ENCODE peak calls at places on chromosomes 13 and 19, in ten cellular contexts. X is Kasumi-1; Z is heart left ventricle; G is omental fat pad; N is left ventricle myocardium inferior; U is MCF 10A; E is tibial nerve; P is effector memory CD8-positive, alpha-beta T cell; I is NCI-H345; D is mucosa of gallbladder. B is an unnamed sample.

GRCh38 chr19:42206871-42207755 is 10.4 kb downstream of the DEDD2 start:
- DNase-seq in X (no peak), Z (peak), G (no peak), N (no peak), U (peak), E (no peak), P (no peak), I (no peak), D (no peak), B (no peak)

GRCh38 chr19:46981296-46981695 is 38.3 kb upstream of the NPAS1 start:
- DNase-seq in X (peak), Z (no peak), G (no peak), N (no peak), U (no peak), E (no peak), P (no peak), I (no peak), D (no peak), B (no peak)

GRCh38 chr19:43809762-43810696 is 7.8 kb upstream of the LYPD5 start:
- DNase-seq in X (peak), Z (no peak), G (no peak), N (no peak), U (peak), E (no peak), P (no peak), I (peak), D (no peak), B (no peak)

GRCh38 chr19:1250374-1251232 is 2.2 kb downstream of the MIDN start:
- DNase-seq in X (peak), Z (peak), G (no peak), N (peak), U (no peak), E (no peak), P (peak), I (peak), D (no peak), B (peak)

GRCh38 chr13:107642841-107643240 is 572.5 kb downstream of the LIG4 start:
- DNase-seq in X (no peak), Z (no peak), G (no peak), N (no peak), U (no peak), E (no peak), P (no peak), I (peak), D (no peak), B (no peak)

GRCh38 chr19:55116232-55117062 is 990 bp downstream of the PPP1R12C start:
- DNase-seq in X (peak), Z (peak), G (peak), N (peak), U (peak), E (peak), P (peak), I (peak), D (peak), B (peak)

GRCh38 chr13:102680842-102681725 is 13.8 kb downstream of the METTL21C start:
- DNase-seq in X (peak), Z (no peak), G (no peak), N (no peak), U (no peak), E (no peak), P (no peak), I (no peak), D (no peak), B (no peak)

GRCh38 chr19:4870025-4870700 is 2.7 kb upstream of the PLIN3 start:
- DNase-seq in X (peak), Z (peak), G (no peak), N (no peak), U (peak), E (no peak), P (no peak), I (no peak), D (no peak), B (peak)

GRCh38 chr13:49298903-49299605 is 51.3 kb downstream of the CDADC1 start:
- DNase-seq in X (no peak), Z (no peak), G (no peak), N (no peak), U (no peak), E (no peak), P (no peak), I (no peak), D (no peak), B (no peak)

GRCh38 chr19:39082745-39083598 is 1.2 kb upstream of the ACP7 start:
- DNase-seq in X (no peak), Z (no peak), G (no peak), N (no peak), U (no peak), E (no peak), P (no peak), I (no peak), D (no peak), B (no peak)

GRCh38 chr19:47377208-47377701 is 28.1 kb downstream of the DHX34 start:
- DNase-seq in X (no peak), Z (peak), G (no peak), N (peak), U (no peak), E (no peak), P (no peak), I (peak), D (no peak), B (no peak)